ENCODE peak calls at places on chromosome 5, in six cellular contexts. S, C, I, R, W and V are unnamed samples.

GRCh38 chr5:172939045-172939444 is 20.2 kb upstream of the RPL26L1 start:
- DNase-seq in W (no peak), R (no peak), S (peak), C (peak), I (no peak), V (no peak)

GRCh38 chr5:96219580-96220281 is 213.3 kb downstream of the PCSK1 start:
- DNase-seq in I (no peak), R (no peak), C (peak), S (peak), W (no peak), V (no peak)

GRCh38 chr5:77893225-77893860 is 117.2 kb upstream of the TBCA start:
- DNase-seq in R (no peak), C (peak), W (no peak), I (no peak), S (peak), V (no peak)

GRCh38 chr5:167565555-167565954 is 725.9 kb upstream of the WWC1 start:
- DNase-seq in C (peak), I (no peak), W (no peak), R (no peak), S (no peak), V (no peak)

GRCh38 chr5:107285772-107286171 is 385.0 kb downstream of the EFNA5 start:
- DNase-seq in I (no peak), C (no peak), S (peak), W (no peak), R (no peak), V (no peak)

GRCh38 chr5:14216372-14216771 is 73.2 kb downstream of the TRIO start:
- DNase-seq in C (no peak), I (no peak), W (no peak), S (no peak), R (no peak), V (no peak)

GRCh38 chr5:176373100-176373818 is 8.0 kb downstream of the ARL10 start:
- DNase-seq in W (no peak), C (peak), S (no peak), I (no peak), R (peak), V (no peak)

GRCh38 chr5:91690921-91691320 is 307.8 kb upstream of the ARRDC3 start:
- DNase-seq in S (no peak), W (no peak), I (no peak), R (no peak), C (no peak), V (no peak)

GRCh38 chr5:637581-638450 is 25.7 kb downstream of the CEP72 start:
- DNase-seq in R (no peak), C (no peak), S (no peak), I (no peak), W (peak), V (peak)

GRCh38 chr5:142864293-142865260 is 94.4 kb downstream of the ARHGAP26 start:
- DNase-seq in S (no peak), C (no peak), W (no peak), I (no peak), R (no peak), V (no peak)